ENCODE peak calls at places on chromosomes 1 and 21, in nine cellular contexts. I, M, B, J, K, R, T, P and A are unnamed samples.

GRCh38 chr1:154931940-154932487 is 4.5 kb downstream of the PMVK start:
- DNase-seq in I (no peak), M (peak; percentile 30), B (no peak), J (no peak), K (no peak), R (no peak), T (no peak), P (no peak), A (peak; percentile 78)

GRCh38 chr21:42308161-42308913 is 6.9 kb downstream of the TFF3 start:
- DNase-seq in I (no peak), M (no peak), B (no peak), J (no peak), K (no peak), R (no peak), T (no peak), P (no peak), A (peak; percentile 20)

GRCh38 chr1:235822685-235823084 is 44.0 kb downstream of the LYST start:
- DNase-seq in I (peak; percentile 27), M (no peak), B (no peak), J (no peak), K (no peak), R (no peak), T (no peak), P (no peak), A (no peak)

GRCh38 chr1:171509191-171509590 is 23.9 kb downstream of the PRRC2C start:
- DNase-seq in I (no peak), M (no peak), B (no peak), J (no peak), K (no peak), R (no peak), T (no peak), P (no peak), A (no peak)

GRCh38 chr1:183628537-183628936 is 7.0 kb downstream of the ARPC5 start:
- DNase-seq in I (no peak), M (no peak), B (no peak), J (no peak), K (no peak), R (no peak), T (no peak), P (no peak), A (no peak)

GRCh38 chr1:110188116-110188618 is 21.9 kb upstream of the KCNC4 start:
- DNase-seq in I (peak; percentile 66), M (peak; percentile 73), B (no peak), J (no peak), K (no peak), R (no peak), T (peak; percentile 38), P (peak; percentile 22), A (no peak)

GRCh38 chr1:245953876-245954660 is 553.0 kb downstream of the SMYD3 start:
- DNase-seq in I (no peak), M (no peak), B (no peak), J (no peak), K (peak; percentile 18), R (no peak), T (no peak), P (no peak), A (no peak)

GRCh38 chr1:167132306-167133010 is 38.6 kb downstream of the STYXL2 start:
- DNase-seq in I (no peak), M (no peak), B (no peak), J (no peak), K (no peak), R (no peak), T (no peak), P (no peak), A (no peak)

GRCh38 chr1:153349363-153350340 is 1.0 kb upstream of the PGLYRP4 start:
- DNase-seq in I (no peak), M (no peak), B (peak; percentile 31), J (no peak), K (no peak), R (no peak), T (peak; percentile 37), P (no peak), A (no peak)

GRCh38 chr1:24640288-24640687 is 2.8 kb upstream of the SRRM1 start:
- DNase-seq in I (no peak), M (no peak), B (no peak), J (no peak), K (no peak), R (no peak), T (no peak), P (peak; percentile 34), A (no peak)

GRCh38 chr1:80594013-80594412 is 1206.7 kb upstream of the ADGRL2 start:
- DNase-seq in I (no peak), M (no peak), B (no peak), J (no peak), K (no peak), R (no peak), T (no peak), P (no peak), A (no peak)

GRCh38 chr21:26850116-26850643 is 5.0 kb upstream of the ADAMTS1 start:
- DNase-seq in I (peak; percentile 59), M (peak; percentile 29), B (no peak), J (no peak), K (peak; percentile 67), R (no peak), T (no peak), P (peak; percentile 76), A (no peak)

GRCh38 chr1:26452459-26453183 is 19.6 kb upstream of the HMGN2 start:
- DNase-seq in I (peak; percentile 21), M (no peak), B (no peak), J (no peak), K (no peak), R (no peak), T (no peak), P (no peak), A (no peak)

GRCh38 chr1:41404308-41404755 is 43.1 kb downstream of the FOXO6 start:
- DNase-seq in I (no peak), M (no peak), B (peak; percentile 76), J (no peak), K (peak; percentile 5), R (no peak), T (no peak), P (peak; percentile 53), A (no peak)

GRCh38 chr21:36861924-36862323 is 104.5 kb downstream of the HLCS start:
- DNase-seq in I (peak; percentile 11), M (no peak), B (no peak), J (no peak), K (no peak), R (no peak), T (no peak), P (no peak), A (no peak)

GRCh38 chr21:41678944-41679343 is 87.9 kb downstream of the RIPK4 start:
- DNase-seq in I (peak; percentile 94), M (peak; percentile 98), B (peak; percentile 87), J (no peak), K (peak; percentile 99), R (no peak), T (peak; percentile 97), P (peak; percentile 98), A (peak; percentile 98)

GRCh38 chr1:26145041-26145959 is 13.6 kb upstream of the FAM110D start:
- DNase-seq in I (peak; percentile 80), M (peak; percentile 83), B (peak; percentile 85), J (no peak), K (peak; percentile 70), R (peak; percentile 65), T (peak; percentile 87), P (peak; percentile 87), A (peak; percentile 90)

GRCh38 chr1:4838231-4838630 is 183.8 kb downstream of the AJAP1 start:
- DNase-seq in I (no peak), M (no peak), B (no peak), J (no peak), K (no peak), R (no peak), T (no peak), P (no peak), A (no peak)

GRCh38 chr1:11684070-11684469 is 3.1 kb upstream of the MAD2L2 start:
- DNase-seq in I (no peak), M (no peak), B (no peak), J (no peak), K (no peak), R (no peak), T (no peak), P (no peak), A (no peak)

GRCh38 chr1:153985341-153985912 is 712 bp downstream of the RAB13 start:
- DNase-seq in I (peak; percentile 88), M (peak; percentile 46), B (peak; percentile 57), J (no peak), K (peak; percentile 56), R (no peak), T (peak; percentile 90), P (peak; percentile 81), A (peak; percentile 52)

GRCh38 chr1:51936531-51936930 is 54.0 kb downstream of the RAB3B start:
- DNase-seq in I (peak; percentile 37), M (no peak), B (no peak), J (no peak), K (no peak), R (no peak), T (no peak), P (peak; percentile 19), A (no peak)

GRCh38 chr1:8419172-8419571 is 101.3 kb downstream of the SLC45A1 start:
- DNase-seq in I (peak; percentile 53), M (peak; percentile 17), B (no peak), J (no peak), K (peak; percentile 21), R (no peak), T (no peak), P (peak; percentile 72), A (no peak)

GRCh38 chr1:38728176-38728908 is 131.2 kb downstream of the RRAGC start:
- DNase-seq in I (peak; percentile 68), M (no peak), B (peak; percentile 58), J (no peak), K (peak; percentile 69), R (no peak), T (peak; percentile 86), P (peak; percentile 97), A (no peak)

GRCh38 chr1:10675813-10676212 is 120.6 kb downstream of the CASZ1 start:
- DNase-seq in I (no peak), M (no peak), B (no peak), J (no peak), K (no peak), R (no peak), T (no peak), P (no peak), A (no peak)

GRCh38 chr1:184823080-184823479 is 68.4 kb upstream of the EDEM3 start:
- DNase-seq in I (peak; percentile 10), M (no peak), B (no peak), J (no peak), K (no peak), R (no peak), T (no peak), P (no peak), A (no peak)

GRCh38 chr21:46397211-46397905 is 61.3 kb upstream of the DIP2A start:
- DNase-seq in I (no peak), M (no peak), B (no peak), J (no peak), K (no peak), R (no peak), T (no peak), P (no peak), A (no peak)

GRCh38 chr21:36478207-36478701 is 1.7 kb downstream of the CLDN14 start:
- DNase-seq in I (peak; percentile 88), M (peak; percentile 84), B (no peak), J (no peak), K (peak; percentile 73), R (no peak), T (peak; percentile 50), P (peak; percentile 68), A (no peak)

GRCh38 chr1:236688705-236689104 is 2.4 kb downstream of the ACTN2 start:
- DNase-seq in I (no peak), M (no peak), B (no peak), J (no peak), K (no peak), R (no peak), T (no peak), P (no peak), A (no peak)

GRCh38 chr1:176119549-176119948 is 87.5 kb downstream of the COP1 start:
- DNase-seq in I (peak; percentile 30), M (peak; percentile 12), B (no peak), J (no peak), K (peak; percentile 4), R (no peak), T (no peak), P (peak; percentile 18), A (no peak)

GRCh38 chr1:202241376-202242079 is 47.9 kb downstream of the LGR6 start:
- DNase-seq in I (no peak), M (no peak), B (no peak), J (no peak), K (no peak), R (no peak), T (no peak), P (no peak), A (no peak)